ENCODE peak calls at places on chromosomes 13 and 19, in four cellular contexts. Z, K, S and G are unnamed samples.

GRCh38 chr13:59409211-59409610 is 754.5 kb downstream of the DIAPH3 start:
- DNase-seq in Z (no peak), K (no peak), S (no peak), G (no peak)

GRCh38 chr13:50389726-50390125 is 374.5 kb downstream of the KCNRG start:
- DNase-seq in Z (no peak), K (no peak), S (no peak), G (no peak)

GRCh38 chr13:109869312-109870237 is 83.2 kb upstream of the IRS2 start:
- DNase-seq in Z (peak; percentile 34), K (no peak), S (no peak), G (peak; percentile 70)

GRCh38 chr13:76570485-76570884 is 315.7 kb downstream of the KCTD12 start:
- DNase-seq in Z (no peak), K (no peak), S (no peak), G (no peak)

GRCh38 chr19:12200020-12200419 is 37.1 kb downstream of the ZNF136 start:
- DNase-seq in Z (no peak), K (no peak), S (no peak), G (no peak)

GRCh38 chr19:8396563-8397203 is 6.5 kb downstream of the RAB11B start:
- DNase-seq in Z (peak; percentile 91), K (peak; percentile 35), S (peak; percentile 55), G (peak; percentile 38)

GRCh38 chr13:109746364-109746763 is 40.0 kb downstream of the IRS2 start:
- DNase-seq in Z (no peak), K (no peak), S (no peak), G (no peak)

GRCh38 chr19:12333162-12334159 is at the start of gene ZNF563:
- DNase-seq in Z (peak; percentile 81), K (peak; percentile 94), S (peak; percentile 93), G (no peak)

GRCh38 chr19:35318679-35319448 is 10.1 kb upstream of the CD22 start:
- DNase-seq in Z (peak; percentile 75), K (peak; percentile 85), S (no peak), G (peak; percentile 84)

GRCh38 chr13:80036845-80037504 is 304.0 kb downstream of the SPRY2 start:
- DNase-seq in Z (no peak), K (no peak), S (no peak), G (no peak)

GRCh38 chr19:39623946-39624345 is 21.6 kb downstream of the LGALS13 start:
- DNase-seq in Z (no peak), K (no peak), S (no peak), G (no peak)

GRCh38 chr19:31261651-31262331 is 87.4 kb downstream of the TSHZ3 start:
- DNase-seq in Z (no peak), K (no peak), S (no peak), G (no peak)

GRCh38 chr13:21997726-21998125 is 326.9 kb downstream of the FGF9 start:
- DNase-seq in Z (no peak), K (no peak), S (no peak), G (no peak)

GRCh38 chr13:93525087-93525486 is 298.5 kb downstream of the GPC6 start:
- DNase-seq in Z (no peak), K (no peak), S (no peak), G (no peak)

GRCh38 chr13:112715715-112716460 is 26.1 kb downstream of the ATP11A start:
- DNase-seq in Z (no peak), K (no peak), S (no peak), G (no peak)

GRCh38 chr13:80050252-80050651 is 290.7 kb downstream of the SPRY2 start:
- DNase-seq in Z (no peak), K (no peak), S (no peak), G (no peak)

GRCh38 chr13:41645313-41645712 is 188.0 kb downstream of the RGCC start:
- DNase-seq in Z (no peak), K (peak; percentile 88), S (no peak), G (peak; percentile 15)

GRCh38 chr13:73174521-73175010 is 115.8 kb downstream of the KLF5 start:
- DNase-seq in Z (no peak), K (no peak), S (no peak), G (no peak)

GRCh38 chr13:23748591-23748990 is 140.6 kb downstream of the MIPEP start:
- DNase-seq in Z (no peak), K (no peak), S (no peak), G (no peak)

GRCh38 chr19:18373892-18374629 is 11.9 kb upstream of the GDF15 start:
- DNase-seq in Z (peak; percentile 99), K (peak; percentile 95), S (peak; percentile 91), G (peak; percentile 74)
- TF ChIP-seq REST in Z (peak; percentile 51), K (no peak), S (no peak), G (no peak)

GRCh38 chr13:25911020-25911419 is 140.8 kb downstream of the SHISA2 start:
- DNase-seq in Z (no peak), K (no peak), S (no peak), G (no peak)
- TF ChIP-seq USF2 in Z (no peak), K (no peak), S (no peak), G (no peak)

DNA sequence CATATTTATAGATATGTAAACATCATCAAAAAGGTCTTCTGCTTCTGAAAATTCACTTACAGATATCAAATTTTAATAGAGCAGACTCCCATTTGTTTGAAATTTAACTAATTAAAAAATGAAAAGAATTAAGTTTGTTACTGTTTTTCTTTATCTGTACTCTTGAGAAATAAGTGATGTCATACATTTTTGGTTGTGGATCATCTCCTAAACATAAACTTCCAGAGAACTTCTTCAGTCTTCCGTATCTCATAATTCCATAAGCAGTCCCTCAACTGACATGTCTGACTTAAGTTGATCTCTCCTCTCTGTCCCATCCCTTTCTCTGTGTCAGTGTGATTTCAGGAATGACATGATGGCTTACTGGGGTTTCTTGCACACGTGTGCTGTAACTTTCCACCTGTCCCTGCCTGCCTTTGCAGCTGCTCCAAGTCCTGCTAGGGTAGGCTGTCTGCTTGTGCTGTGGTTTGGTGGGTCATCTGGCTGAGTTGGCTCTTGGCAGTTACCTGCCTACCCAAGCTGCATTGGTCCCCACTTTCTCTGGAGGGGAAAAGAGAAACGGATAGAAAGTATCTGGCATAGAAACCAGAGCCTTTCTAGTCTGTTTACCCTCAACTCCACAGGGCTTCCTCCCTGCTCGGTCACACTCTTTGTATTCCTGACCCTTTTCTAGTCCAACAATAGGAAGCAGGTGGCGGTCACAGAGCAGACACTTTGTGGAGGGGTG is 127.1 kb downstream of the GGACT start:
- DNase-seq in Z (no peak), K (no peak), S (no peak), G (no peak)
- TF ChIP-seq ESRRA in Z (no peak), K (no peak), S (no peak), G (no peak)

DNA sequence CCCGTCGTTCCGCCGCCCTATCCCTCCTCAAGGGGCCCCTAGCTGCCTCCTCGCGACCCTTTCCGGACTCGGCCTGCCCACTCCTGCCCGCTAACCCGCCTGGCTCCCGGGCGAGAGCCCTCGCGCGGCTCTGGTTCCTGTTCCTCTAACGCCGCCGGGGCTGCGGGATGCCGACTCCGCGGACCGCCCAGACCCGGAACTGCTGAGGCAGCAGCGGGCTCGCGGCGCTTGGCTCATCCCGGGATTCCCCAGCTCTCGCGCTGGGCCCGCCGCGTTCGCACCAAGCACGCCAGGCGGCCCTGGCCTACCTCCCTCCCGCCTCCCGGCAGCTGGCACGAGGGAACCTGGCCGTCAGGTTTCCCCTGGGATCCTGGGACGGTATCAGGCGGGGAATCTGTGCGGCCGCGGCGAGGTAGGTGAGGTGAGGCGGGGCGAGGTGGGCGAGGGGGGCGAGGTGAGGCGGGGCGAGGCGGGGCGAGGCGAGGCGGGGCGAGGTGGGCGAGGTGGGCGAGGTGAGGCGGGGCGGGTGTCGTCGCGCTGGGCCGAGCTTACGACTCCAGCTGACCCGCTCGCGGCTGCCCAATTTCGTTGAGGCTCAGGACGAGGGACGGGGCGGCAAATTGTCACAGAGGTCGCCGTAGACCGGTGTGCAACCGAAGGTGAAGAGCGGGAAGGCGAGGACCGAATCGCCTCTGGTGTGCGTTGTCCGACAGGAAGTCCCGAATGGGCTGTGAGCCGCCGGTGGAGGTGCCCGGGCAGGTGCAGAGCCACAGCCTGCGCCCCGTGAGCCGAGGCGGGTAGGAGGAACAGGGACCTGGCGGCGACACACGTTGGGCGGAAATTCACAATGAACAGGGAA is at the start of the genes CCDC122 and LACC1:
- DNase-seq in Z (no peak), K (peak; percentile 38), S (no peak), G (peak; percentile 75)
- TF ChIP-seq REST in Z (no peak), K (no peak), S (no peak), G (peak; percentile 74)

DNA sequence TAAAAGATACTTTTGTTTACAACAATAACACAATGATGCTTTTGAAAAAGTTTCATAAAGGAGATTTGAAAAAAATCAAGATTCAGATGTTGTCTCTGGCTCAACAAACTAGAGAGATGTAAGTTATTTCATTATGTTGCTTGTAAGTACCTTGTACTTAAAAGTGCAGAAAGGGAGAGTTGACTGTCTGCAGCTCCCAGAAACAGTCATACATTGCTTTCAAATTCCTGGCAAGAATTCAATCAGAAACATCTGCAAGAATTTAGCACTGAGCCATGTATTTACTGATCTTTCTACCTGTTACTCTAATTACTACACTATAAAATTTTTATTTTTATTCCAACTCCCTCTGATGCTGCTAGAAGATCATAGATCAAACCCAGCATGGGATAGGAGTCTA is 1261.3 kb upstream of the SPRY2 start:
- DNase-seq in Z (no peak), K (no peak), S (no peak), G (no peak)
- TF ChIP-seq USF2 in Z (no peak), K (no peak), S (no peak), G (no peak)

GRCh38 chr13:81224502-81224833 is 883.5 kb upstream of the SPRY2 start:
- DNase-seq in Z (no peak), K (no peak), S (no peak), G (no peak)
- TF ChIP-seq ESRRA in Z (no peak), K (no peak), S (no peak), G (no peak)

GRCh38 chr19:4172861-4173473 is 9.4 kb downstream of the SIRT6 start:
- DNase-seq in Z (peak; percentile 68), K (no peak), S (no peak), G (peak; percentile 17)
- TF ChIP-seq REST in Z (peak; percentile 99), K (peak; percentile 96), S (peak; percentile 96), G (peak; percentile 97)

DNA sequence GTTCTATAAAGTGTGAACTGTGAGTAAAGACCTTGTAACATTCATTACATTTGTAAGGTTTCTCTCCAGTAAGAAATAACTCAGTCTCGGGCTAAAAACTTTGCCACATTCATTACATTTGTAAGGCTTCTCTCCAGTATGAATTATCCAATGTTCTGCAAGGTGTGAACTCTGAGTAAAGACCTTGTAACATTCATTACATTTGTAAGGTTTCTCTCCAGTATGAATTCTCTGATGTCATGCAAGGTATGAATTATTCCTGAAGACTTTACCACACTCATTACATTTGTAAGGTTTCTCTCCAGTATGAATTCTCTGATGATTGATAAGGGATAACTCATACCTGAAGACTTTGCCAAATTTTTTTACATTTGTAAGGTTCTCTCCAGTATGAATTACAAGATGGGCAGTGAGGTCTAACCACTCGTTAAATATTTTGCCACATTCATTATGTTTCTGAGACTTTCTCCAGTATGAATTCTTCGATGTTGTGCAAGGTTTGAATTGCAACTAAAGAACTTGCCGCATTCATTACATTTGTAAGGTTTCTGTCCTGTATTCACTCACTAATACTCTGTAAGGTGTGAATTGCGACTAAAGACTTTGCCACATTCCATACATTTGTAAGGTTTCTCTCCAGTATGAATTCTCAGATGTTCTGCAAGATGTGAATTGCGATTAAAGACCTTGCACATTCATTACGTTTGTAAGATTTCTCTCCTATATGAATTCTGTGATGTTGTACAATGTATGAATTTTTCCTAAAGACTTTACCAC is 21.2 kb downstream of the ZNF578 start:
- DNase-seq in Z (no peak), K (no peak), S (no peak), G (no peak)
- TF ChIP-seq USF2 in Z (no peak), K (no peak), S (no peak), G (no peak)